ENCODE peak calls at places on chromosomes 5 and 9, in eight cellular contexts. B is left ventricle myocardium inferior, G is AG04450, S is uterus, K is GM12878, L is A549, Y is aorta, C is adrenal gland. W is an unnamed sample.
A peak's percentile ranks its signal among the peaks of the same experiment; 100 is the strongest.

GRCh38 chr9:70257991-70258691 is 637 bp upstream of the SMC5 start:
- DNase-seq in L (no peak), G (peak; percentile 18), S (peak; percentile 38), C (peak; percentile 26), B (no peak), K (no peak), Y (no peak), W (no peak)

GRCh38 chr9:125995006-125995405 is 247.8 kb downstream of the PBX3 start:
- DNase-seq in B (no peak), Y (peak; percentile 18), S (no peak), K (no peak), L (no peak), C (no peak), G (no peak), W (no peak)

GRCh38 chr5:177444106-177445051 is 2.2 kb upstream of the PRR7 start:
- DNase-seq in Y (peak; percentile 44), S (no peak), K (no peak), G (no peak), L (no peak), C (peak; percentile 14), B (no peak), W (no peak)

GRCh38 chr5:6583049-6583880 is 49.6 kb downstream of the NSUN2 start:
- DNase-seq in Y (no peak), S (no peak), C (peak; percentile 39), G (no peak), B (peak; percentile 39), K (no peak), L (peak; percentile 44), W (peak; percentile 28)

GRCh38 chr9:107260437-107261081 is 22.5 kb upstream of the RAD23B start:
- DNase-seq in L (no peak), C (no peak), S (no peak), Y (no peak), K (peak; percentile 88), B (no peak), G (no peak), W (no peak)

GRCh38 chr9:2132484-2133082 is 117.4 kb downstream of the SMARCA2 start:
- DNase-seq in Y (no peak), L (peak; percentile 34), G (no peak), S (no peak), B (no peak), K (no peak), C (no peak), W (no peak)

GRCh38 chr9:110958846-110959245 is 79.4 kb downstream of the LPAR1 start:
- DNase-seq in S (no peak), K (no peak), G (no peak), B (no peak), C (no peak), Y (no peak), L (no peak), W (no peak)

GRCh38 chr5:139514486-139514856 is 31.9 kb upstream of the STING1 start:
- DNase-seq in L (no peak), B (no peak), Y (no peak), S (no peak), K (no peak), C (no peak), G (no peak), W (no peak)

GRCh38 chr5:65061250-65061973 is 292.7 kb downstream of the CWC27 start:
- DNase-seq in B (no peak), G (no peak), Y (no peak), K (peak; percentile 77), L (no peak), C (no peak), S (no peak), W (no peak)

GRCh38 chr9:130110596-130111021 is 56.9 kb downstream of the GPR107 start:
- DNase-seq in G (no peak), S (peak; percentile 35), L (no peak), B (no peak), Y (no peak), K (no peak), C (no peak), W (no peak)

GRCh38 chr5:54717870-54718269 is 200.3 kb downstream of the SNX18 start:
- DNase-seq in K (no peak), G (no peak), L (no peak), C (no peak), B (no peak), S (no peak), Y (no peak), W (no peak)

GRCh38 chr5:172106511-172107356 is 81.3 kb downstream of the STK10 start:
- DNase-seq in G (no peak), S (peak; percentile 56), C (peak; percentile 73), B (peak; percentile 62), Y (no peak), L (peak; percentile 58), K (peak; percentile 9), W (peak; percentile 50)

GRCh38 chr9:91905958-91906585 is 44.0 kb downstream of the ROR2 start:
- DNase-seq in K (no peak), Y (peak; percentile 80), S (no peak), G (no peak), B (peak; percentile 28), L (peak; percentile 23), C (peak; percentile 52), W (peak; percentile 34)

GRCh38 chr5:57117601-57118000 is 56.3 kb upstream of the GPBP1 start:
- DNase-seq in Y (no peak), S (no peak), L (no peak), K (peak; percentile 7), C (no peak), G (no peak), B (no peak), W (no peak)

GRCh38 chr9:6356441-6356840 is 28.3 kb downstream of the TPD52L3 start:
- DNase-seq in G (no peak), C (no peak), B (no peak), Y (no peak), S (no peak), K (no peak), L (no peak), W (no peak)

GRCh38 chr5:160525471-160526261 is 104.0 kb downstream of the PTTG1 start:
- DNase-seq in G (no peak), Y (no peak), B (no peak), L (no peak), C (no peak), K (no peak), S (no peak), W (no peak)

GRCh38 chr5:154740483-154740882 is 14.7 kb upstream of the LARP1 start:
- DNase-seq in S (peak; percentile 32), B (peak; percentile 72), C (no peak), K (no peak), Y (peak; percentile 66), L (no peak), G (peak; percentile 49), W (peak; percentile 83)

DNA sequence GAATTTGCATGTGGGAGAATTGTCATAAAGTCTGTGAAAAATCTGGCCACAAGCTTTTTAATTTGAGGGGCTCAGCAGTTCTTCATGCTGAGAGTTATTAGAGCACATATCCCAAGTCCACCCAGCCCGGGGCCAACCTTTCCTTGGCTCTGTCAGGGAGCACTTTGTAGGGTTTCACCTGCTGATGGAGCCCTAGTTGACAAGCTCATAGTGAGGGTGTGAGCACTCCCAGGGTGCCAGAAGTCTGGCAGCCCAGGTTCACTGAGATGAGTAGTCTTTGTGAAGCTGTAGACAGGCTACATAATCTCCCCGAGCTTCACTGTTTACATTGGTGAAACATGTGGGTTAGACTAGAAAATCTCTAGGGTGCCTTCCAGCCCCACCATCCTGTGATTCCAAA is 97.2 kb upstream of the NREP start:
- DNase-seq in L (no peak), G (no peak), B (no peak), C (no peak), S (no peak), K (no peak), Y (no peak), W (no peak)
- H3K4me3 ChIP-seq in L (no peak overlapping the region), G (no peak overlapping the region), B (no peak overlapping the region), C (no peak overlapping the region), S (no peak overlapping the region), K (no peak overlapping the region), Y (no peak overlapping the region), W (no peak overlapping the region)

GRCh38 chr9:76989501-76989900 is 30.0 kb upstream of the FOXB2 start:
- DNase-seq in B (no peak), L (no peak), C (no peak), S (no peak), K (no peak), G (no peak), Y (no peak), W (no peak)

GRCh38 chr9:76984476-76984875 is 35.0 kb upstream of the FOXB2 start:
- DNase-seq in B (no peak), G (no peak), S (no peak), L (no peak), K (no peak), Y (peak; percentile 64), C (no peak), W (no peak)

GRCh38 chr9:76988941-76989340 is 30.5 kb upstream of the FOXB2 start:
- DNase-seq in Y (no peak), L (no peak), B (no peak), K (no peak), G (no peak), C (no peak), S (no peak), W (no peak)

GRCh38 chr9:76987594-76988200 is 31.8 kb upstream of the FOXB2 start:
- DNase-seq in Y (no peak), L (peak; percentile 38), B (no peak), C (peak; percentile 33), S (peak; percentile 21), G (no peak), K (peak; percentile 5), W (peak; percentile 16)

GRCh38 chr9:76985581-76985980 is 33.9 kb upstream of the FOXB2 start:
- DNase-seq in B (no peak), G (no peak), K (no peak), C (no peak), L (no peak), Y (no peak), S (no peak), W (no peak)
- H3K4me3 ChIP-seq in B (no peak overlapping the region), G (no peak overlapping the region), K (no peak overlapping the region), C (no peak overlapping the region), L (no peak overlapping the region), Y (no peak overlapping the region), S (no peak overlapping the region), W (no peak overlapping the region)

DNA sequence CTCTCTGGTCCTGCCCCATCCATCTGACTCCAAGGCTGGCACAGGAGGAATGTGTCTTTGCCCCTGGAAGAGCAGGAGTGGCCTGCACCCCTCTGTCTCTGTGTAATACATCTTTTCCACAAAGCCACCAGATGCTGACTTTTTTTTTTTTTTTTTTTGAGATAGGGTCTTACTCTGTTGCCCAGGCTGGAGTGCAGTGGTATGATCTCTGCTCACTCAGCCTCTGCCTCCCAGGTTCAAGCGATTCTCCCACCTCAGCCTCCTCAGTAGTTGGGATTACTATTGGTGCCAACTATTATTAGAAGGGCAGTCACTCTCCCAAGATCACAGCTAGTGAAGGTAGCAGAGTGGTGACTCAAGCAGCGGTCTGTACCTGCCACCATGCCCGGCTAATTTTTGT is 19.6 kb downstream of the SPRY4 start:
- DNase-seq in S (no peak), B (no peak), Y (no peak), G (no peak), K (no peak), L (no peak), C (no peak), W (no peak)
- H3K4me3 ChIP-seq in S (no peak overlapping the region), B (no peak overlapping the region), Y (no peak overlapping the region), G (no peak overlapping the region), K (no peak overlapping the region), L (no peak overlapping the region), C (no peak overlapping the region), W (no peak overlapping the region)

GRCh38 chr9:97046228-97046627 is 7.3 kb upstream of the CTSV start:
- DNase-seq in Y (no peak), L (peak; percentile 41), K (no peak), G (no peak), B (no peak), S (no peak), C (no peak), W (peak; percentile 62)
- H3K4me3 ChIP-seq in Y (no peak overlapping the region), L (no peak overlapping the region), K (no peak overlapping the region), G (no peak overlapping the region), B (no peak overlapping the region), S (no peak overlapping the region), C (no peak overlapping the region), W (no peak overlapping the region)

GRCh38 chr5:133996683-133997252 is 8.0 kb downstream of the VDAC1 start:
- DNase-seq in S (no peak), C (no peak), Y (no peak), G (no peak), L (no peak), B (no peak), K (no peak), W (no peak)
- H3K4me3 ChIP-seq in S (no peak overlapping the region), C (no peak overlapping the region), Y (no peak overlapping the region), G (no peak overlapping the region), L (no peak overlapping the region), B (no peak overlapping the region), K (peak overlapping the region; percentile 38), W (no peak overlapping the region)